ENCODE peak calls at places on chromosomes 16 and 17, in eight cellular contexts. L is prostate gland, W is mucosa of descending colon, Z is aorta, B is hippocampal formation, N is breast epithelium, X is left ventricle myocardium superior, H is OCI-LY7. A is an unnamed sample.

GRCh38 chr16:11009027-11009755 is 64.8 kb downstream of the CLEC16A start:
- DNase-seq in Z (no peak), H (no peak), N (no peak), X (no peak), B (no peak), W (no peak), L (no peak), A (no peak)

GRCh38 chr17:6546069-6546718 is 10.2 kb downstream of the PITPNM3 start:
- DNase-seq in N (no peak), X (no peak), B (no peak), W (no peak), Z (no peak), H (no peak), L (no peak), A (peak)

GRCh38 chr17:75573994-75574393 is 13.6 kb upstream of the MYO15B start:
- DNase-seq in X (no peak), H (no peak), N (no peak), B (no peak), Z (no peak), L (no peak), W (peak), A (no peak)

GRCh38 chr16:58458634-58459343 is 41.2 kb upstream of the NDRG4 start:
- DNase-seq in B (no peak), W (no peak), L (no peak), N (no peak), H (no peak), Z (no peak), X (no peak), A (no peak)

GRCh38 chr16:66905633-66906539 is 12.8 kb downstream of the CDH16 start:
- DNase-seq in W (no peak), H (peak), X (peak), L (no peak), N (no peak), Z (peak), B (no peak), A (no peak)

GRCh38 chr17:6948562-6948961 is 47.3 kb upstream of the ALOX12 start:
- DNase-seq in N (no peak), X (no peak), B (no peak), L (no peak), H (no peak), W (no peak), Z (no peak), A (peak)

GRCh38 chr17:2703606-2704005 is 8.0 kb downstream of the CLUH start:
- DNase-seq in N (no peak), W (peak), Z (peak), X (no peak), H (no peak), L (no peak), B (no peak), A (no peak)

GRCh38 chr17:45641541-45641940 is 142.6 kb upstream of the CRHR1 start:
- DNase-seq in X (no peak), W (no peak), N (no peak), L (no peak), H (no peak), B (no peak), Z (peak), A (no peak)

GRCh38 chr16:84207266-84207665 is 16.3 kb downstream of the ADAD2 start:
- DNase-seq in X (no peak), N (no peak), L (no peak), Z (no peak), B (no peak), H (no peak), W (no peak), A (no peak)

GRCh38 chr17:65102235-65102634 is 34.9 kb upstream of the RGS9 start:
- DNase-seq in X (no peak), Z (no peak), N (no peak), L (no peak), W (no peak), B (no peak), H (no peak), A (no peak)

GRCh38 chr16:82979406-82980111 is 352.8 kb downstream of the CDH13 start:
- DNase-seq in W (no peak), L (no peak), N (no peak), X (no peak), Z (no peak), H (no peak), B (no peak), A (no peak)

GRCh38 chr17:19461139-19461538 is 50.1 kb downstream of the RNF112 start:
- DNase-seq in B (peak), W (no peak), X (no peak), L (no peak), N (no peak), Z (no peak), H (peak), A (peak)

GRCh38 chr17:17564896-17565295 is 26.6 kb downstream of the PEMT start:
- DNase-seq in W (no peak), B (no peak), L (no peak), H (no peak), N (no peak), X (no peak), Z (no peak), A (no peak)

GRCh38 chr16:88976359-88977027 is 514 bp downstream of the CBFA2T3 start:
- DNase-seq in H (peak), L (no peak), B (no peak), X (no peak), W (no peak), Z (no peak), N (no peak), A (peak)

GRCh38 chr17:77281904-77282367 is 141.2 kb downstream of the SEC14L1 start:
- DNase-seq in X (no peak), W (peak), Z (no peak), H (peak), B (no peak), L (no peak), N (no peak), A (no peak)

GRCh38 chr17:77025781-77026180 is 115.0 kb upstream of the SEC14L1 start:
- DNase-seq in B (no peak), H (no peak), X (no peak), W (no peak), N (no peak), L (no peak), Z (no peak), A (no peak)

GRCh38 chr17:66541461-66542182 is 239.2 kb downstream of the PRKCA start:
- DNase-seq in B (no peak), L (no peak), X (no peak), N (no peak), W (no peak), Z (no peak), H (peak), A (peak)

GRCh38 chr16:15949210-15950166 is at the start of gene ABCC1:
- DNase-seq in L (peak), X (peak), H (peak), W (peak), Z (peak), N (no peak), B (peak), A (peak)

GRCh38 chr16:11561440-11561797 is 25.3 kb downstream of the LITAF start:
- DNase-seq in X (no peak), B (no peak), L (no peak), N (no peak), W (no peak), H (no peak), Z (no peak), A (no peak)

GRCh38 chr17:36885161-36885735 is 52.0 kb upstream of the LHX1 start:
- DNase-seq in H (no peak), L (no peak), X (no peak), W (no peak), N (no peak), Z (no peak), B (no peak), A (no peak)

GRCh38 chr17:82367724-82368524 is 3.6 kb upstream of the UTS2R start:
- DNase-seq in H (peak), Z (no peak), N (no peak), L (no peak), X (no peak), B (no peak), W (no peak), A (peak)

GRCh38 chr17:81390436-81391214 is 4.6 kb upstream of the BAHCC1 start:
- DNase-seq in W (no peak), B (no peak), X (no peak), Z (no peak), L (no peak), N (no peak), H (no peak), A (no peak)

GRCh38 chr17:7336240-7337175 is at the start of gene ACAP1:
- DNase-seq in L (no peak), N (no peak), W (peak), H (peak), Z (no peak), B (no peak), X (peak), A (peak)

A was measured in NB4.